ENCODE peak calls at places on chromosomes 7 and 10, in five cellular contexts. T is A549, M is ACHN, H is SHP77, K is colonic mucosa. N is an unnamed sample.

GRCh38 chr10:118112496-118113125 is 65.9 kb upstream of the RAB11FIP2 start:
- DNase-seq in T (no peak), M (no peak), H (no peak), K (no peak), N (no peak)

GRCh38 chr7:46146454-46147255 is 225.6 kb upstream of the IGFBP3 start:
- DNase-seq in T (peak), M (no peak), H (no peak), K (no peak), N (no peak)

GRCh38 chr10:27783660-27784059 is 38.0 kb upstream of the MKX start:
- DNase-seq in T (peak), M (peak), H (no peak), K (no peak), N (no peak)

GRCh38 chr7:157408258-157409101 is 71.7 kb downstream of the DNAJB6 start:
- DNase-seq in T (no peak), M (no peak), H (no peak), K (no peak), N (no peak)

GRCh38 chr10:46084321-46085165 is 38.5 kb upstream of the MSMB start:
- DNase-seq in T (no peak), M (no peak), H (no peak), K (no peak), N (no peak)

GRCh38 chr10:22931948-22932347 is 4.1 kb downstream of the ARMC3 start:
- DNase-seq in T (no peak), M (no peak), H (no peak), K (no peak), N (no peak)

GRCh38 chr10:117661316-117661715 is 118.8 kb downstream of the EMX2 start:
- DNase-seq in T (no peak), M (no peak), H (no peak), K (no peak), N (no peak)

GRCh38 chr7:23487670-23488069 is 17.4 kb upstream of the IGF2BP3 start:
- DNase-seq in T (no peak), M (no peak), H (no peak), K (no peak), N (no peak)

GRCh38 chr10:74733612-74734011 is 92.8 kb upstream of the KAT6B start:
- DNase-seq in T (no peak), M (no peak), H (no peak), K (no peak), N (no peak)

GRCh38 chr7:29881724-29882123 is 75.4 kb downstream of the WIPF3 start:
- DNase-seq in T (no peak), M (no peak), H (no peak), K (no peak), N (no peak)

GRCh38 chr10:44963772-44964633 is 4.4 kb downstream of the RASSF4 start:
- DNase-seq in T (no peak), M (no peak), H (no peak), K (peak), N (no peak)

GRCh38 chr10:43264324-43264986 is 2.4 kb downstream of the RASGEF1A start:
- DNase-seq in T (no peak), M (no peak), H (no peak), K (no peak), N (no peak)

GRCh38 chr10:67277402-67277801 is 351.6 kb downstream of the LRRTM3 start:
- DNase-seq in T (no peak), M (no peak), H (no peak), K (no peak), N (no peak)

GRCh38 chr10:131681656-131682055 is 219.2 kb upstream of the PPP2R2D start:
- DNase-seq in T (no peak), M (no peak), H (no peak), K (no peak), N (no peak)

N was measured in NCI-H2029 treated with DMSO at 0.1 percent for 48 hours.